ENCODE peak calls at places on chromosomes 4 and X, in seven cellular contexts. One of them, this sample, is unnamed.

GRCh38 chr4:3040447-3041191 is 33.7 kb downstream of the HTT-AS start:
- DNase-seq in stimulated activated naive B cell treated with anti-CD40 and anti-IgM and Interleukin-4, amounts not matched to agents 10 μg/mL and 1 μg/mL and 100 μg/mL, for 72 hours: peak; percentile 34
- DNase-seq in AG08396: no peak
- DNase-seq in NCI-H774: no peak
- DNase-seq in T-helper 17 cell: no peak
- DNase-seq in substantia nigra: no peak
- DNase-seq in stimulated activated CD4-positive, alpha-beta T cell treated with anti-CD3 and anti-CD28 coated beads, Interleukin-1b, Interleukin-23, amount 100 ng/mL, for 48 hours: no peak
- DNase-seq in this sample: no peak

GRCh38 chrX:136839196-136839595 is 41.3 kb downstream of the RBMX start:
- DNase-seq in stimulated activated naive B cell treated with anti-CD40 and anti-IgM and Interleukin-4, amounts not matched to agents 10 μg/mL and 1 μg/mL and 100 μg/mL, for 72 hours: no peak
- DNase-seq in AG08396: no peak
- DNase-seq in NCI-H774: no peak
- DNase-seq in T-helper 17 cell: no peak
- DNase-seq in substantia nigra: no peak
- DNase-seq in stimulated activated CD4-positive, alpha-beta T cell treated with anti-CD3 and anti-CD28 coated beads, Interleukin-1b, Interleukin-23, amount 100 ng/mL, for 48 hours: no peak
- DNase-seq in this sample: no peak

GRCh38 chr4:103091601-103092223 is 7.9 kb downstream of the BDH2 start:
- DNase-seq in stimulated activated naive B cell treated with anti-CD40 and anti-IgM and Interleukin-4, amounts not matched to agents 10 μg/mL and 1 μg/mL and 100 μg/mL, for 72 hours: peak; percentile 55
- DNase-seq in AG08396: no peak
- DNase-seq in NCI-H774: no peak
- DNase-seq in T-helper 17 cell: no peak
- DNase-seq in substantia nigra: no peak
- DNase-seq in stimulated activated CD4-positive, alpha-beta T cell treated with anti-CD3 and anti-CD28 coated beads, Interleukin-1b, Interleukin-23, amount 100 ng/mL, for 48 hours: no peak
- DNase-seq in this sample: no peak

GRCh38 chrX:9646471-9647038 is 119.1 kb downstream of the GPR143 start:
- DNase-seq in stimulated activated naive B cell treated with anti-CD40 and anti-IgM and Interleukin-4, amounts not matched to agents 10 μg/mL and 1 μg/mL and 100 μg/mL, for 72 hours: no peak
- DNase-seq in AG08396: no peak
- DNase-seq in NCI-H774: no peak
- DNase-seq in T-helper 17 cell: no peak
- DNase-seq in substantia nigra: no peak
- DNase-seq in stimulated activated CD4-positive, alpha-beta T cell treated with anti-CD3 and anti-CD28 coated beads, Interleukin-1b, Interleukin-23, amount 100 ng/mL, for 48 hours: no peak
- DNase-seq in this sample: no peak

GRCh38 chrX:39877919-39878318 is 219.8 kb downstream of the BCOR start:
- DNase-seq in stimulated activated naive B cell treated with anti-CD40 and anti-IgM and Interleukin-4, amounts not matched to agents 10 μg/mL and 1 μg/mL and 100 μg/mL, for 72 hours: no peak
- DNase-seq in AG08396: no peak
- DNase-seq in NCI-H774: no peak
- DNase-seq in T-helper 17 cell: no peak
- DNase-seq in substantia nigra: no peak
- DNase-seq in stimulated activated CD4-positive, alpha-beta T cell treated with anti-CD3 and anti-CD28 coated beads, Interleukin-1b, Interleukin-23, amount 100 ng/mL, for 48 hours: no peak
- DNase-seq in this sample: no peak

GRCh38 chr4:35342833-35343232 is 901.5 kb downstream of the ARAP2 start:
- DNase-seq in stimulated activated naive B cell treated with anti-CD40 and anti-IgM and Interleukin-4, amounts not matched to agents 10 μg/mL and 1 μg/mL and 100 μg/mL, for 72 hours: no peak
- DNase-seq in AG08396: no peak
- DNase-seq in NCI-H774: no peak
- DNase-seq in T-helper 17 cell: no peak
- DNase-seq in substantia nigra: no peak
- DNase-seq in stimulated activated CD4-positive, alpha-beta T cell treated with anti-CD3 and anti-CD28 coated beads, Interleukin-1b, Interleukin-23, amount 100 ng/mL, for 48 hours: no peak
- DNase-seq in this sample: no peak

GRCh38 chr4:14028862-14029261 is 401.3 kb upstream of the BOD1L1 start:
- DNase-seq in stimulated activated naive B cell treated with anti-CD40 and anti-IgM and Interleukin-4, amounts not matched to agents 10 μg/mL and 1 μg/mL and 100 μg/mL, for 72 hours: no peak
- DNase-seq in AG08396: no peak
- DNase-seq in NCI-H774: no peak
- DNase-seq in T-helper 17 cell: no peak
- DNase-seq in substantia nigra: no peak
- DNase-seq in stimulated activated CD4-positive, alpha-beta T cell treated with anti-CD3 and anti-CD28 coated beads, Interleukin-1b, Interleukin-23, amount 100 ng/mL, for 48 hours: no peak
- DNase-seq in this sample: no peak

GRCh38 chrX:40098264-40099045 is 697 bp upstream of the BCOR start:
- DNase-seq in stimulated activated naive B cell treated with anti-CD40 and anti-IgM and Interleukin-4, amounts not matched to agents 10 μg/mL and 1 μg/mL and 100 μg/mL, for 72 hours: peak; percentile 47
- DNase-seq in AG08396: peak; percentile 57
- DNase-seq in NCI-H774: peak; percentile 51
- DNase-seq in T-helper 17 cell: peak; percentile 40
- DNase-seq in substantia nigra: peak; percentile 21
- DNase-seq in stimulated activated CD4-positive, alpha-beta T cell treated with anti-CD3 and anti-CD28 coated beads, Interleukin-1b, Interleukin-23, amount 100 ng/mL, for 48 hours: peak; percentile 51
- DNase-seq in this sample: no peak

GRCh38 chr4:137238456-137238855 is 293.8 kb downstream of the PCDH18 start:
- DNase-seq in stimulated activated naive B cell treated with anti-CD40 and anti-IgM and Interleukin-4, amounts not matched to agents 10 μg/mL and 1 μg/mL and 100 μg/mL, for 72 hours: no peak
- DNase-seq in AG08396: no peak
- DNase-seq in NCI-H774: peak; percentile 69
- DNase-seq in T-helper 17 cell: no peak
- DNase-seq in substantia nigra: no peak
- DNase-seq in stimulated activated CD4-positive, alpha-beta T cell treated with anti-CD3 and anti-CD28 coated beads, Interleukin-1b, Interleukin-23, amount 100 ng/mL, for 48 hours: no peak
- DNase-seq in this sample: no peak

GRCh38 chr4:168521736-168522135 is 24.9 kb downstream of the PALLD start:
- DNase-seq in stimulated activated naive B cell treated with anti-CD40 and anti-IgM and Interleukin-4, amounts not matched to agents 10 μg/mL and 1 μg/mL and 100 μg/mL, for 72 hours: no peak
- DNase-seq in AG08396: no peak
- DNase-seq in NCI-H774: no peak
- DNase-seq in T-helper 17 cell: no peak
- DNase-seq in substantia nigra: no peak
- DNase-seq in stimulated activated CD4-positive, alpha-beta T cell treated with anti-CD3 and anti-CD28 coated beads, Interleukin-1b, Interleukin-23, amount 100 ng/mL, for 48 hours: no peak
- DNase-seq in this sample: no peak

GRCh38 chr4:4386736-4387392 is at the start of gene NSG1:
- DNase-seq in stimulated activated naive B cell treated with anti-CD40 and anti-IgM and Interleukin-4, amounts not matched to agents 10 μg/mL and 1 μg/mL and 100 μg/mL, for 72 hours: no peak
- DNase-seq in AG08396: peak; percentile 65
- DNase-seq in NCI-H774: no peak
- DNase-seq in T-helper 17 cell: peak; percentile 43
- DNase-seq in substantia nigra: no peak
- DNase-seq in stimulated activated CD4-positive, alpha-beta T cell treated with anti-CD3 and anti-CD28 coated beads, Interleukin-1b, Interleukin-23, amount 100 ng/mL, for 48 hours: no peak
- DNase-seq in this sample: no peak

GRCh38 chr4:142846729-142847606 is 867 bp upstream of the INPP4B start:
- DNase-seq in stimulated activated naive B cell treated with anti-CD40 and anti-IgM and Interleukin-4, amounts not matched to agents 10 μg/mL and 1 μg/mL and 100 μg/mL, for 72 hours: peak; percentile 22
- DNase-seq in AG08396: peak; percentile 11
- DNase-seq in NCI-H774: peak; percentile 17
- DNase-seq in T-helper 17 cell: peak; percentile 57
- DNase-seq in substantia nigra: no peak
- DNase-seq in stimulated activated CD4-positive, alpha-beta T cell treated with anti-CD3 and anti-CD28 coated beads, Interleukin-1b, Interleukin-23, amount 100 ng/mL, for 48 hours: peak; percentile 78
- DNase-seq in this sample: no peak

GRCh38 chr4:143393195-143393594 is 56.5 kb downstream of the GAB1 start:
- DNase-seq in stimulated activated naive B cell treated with anti-CD40 and anti-IgM and Interleukin-4, amounts not matched to agents 10 μg/mL and 1 μg/mL and 100 μg/mL, for 72 hours: no peak
- DNase-seq in AG08396: no peak
- DNase-seq in NCI-H774: no peak
- DNase-seq in T-helper 17 cell: no peak
- DNase-seq in substantia nigra: no peak
- DNase-seq in stimulated activated CD4-positive, alpha-beta T cell treated with anti-CD3 and anti-CD28 coated beads, Interleukin-1b, Interleukin-23, amount 100 ng/mL, for 48 hours: no peak
- DNase-seq in this sample: no peak

GRCh38 chrX:11210397-11210796 is 82.8 kb upstream of the AMELX start:
- DNase-seq in stimulated activated naive B cell treated with anti-CD40 and anti-IgM and Interleukin-4, amounts not matched to agents 10 μg/mL and 1 μg/mL and 100 μg/mL, for 72 hours: no peak
- DNase-seq in AG08396: no peak
- DNase-seq in NCI-H774: no peak
- DNase-seq in T-helper 17 cell: no peak
- DNase-seq in substantia nigra: no peak
- DNase-seq in stimulated activated CD4-positive, alpha-beta T cell treated with anti-CD3 and anti-CD28 coated beads, Interleukin-1b, Interleukin-23, amount 100 ng/mL, for 48 hours: no peak
- DNase-seq in this sample: no peak

GRCh38 chr4:751676-752075 is 46.0 kb downstream of the PCGF3 start:
- DNase-seq in stimulated activated naive B cell treated with anti-CD40 and anti-IgM and Interleukin-4, amounts not matched to agents 10 μg/mL and 1 μg/mL and 100 μg/mL, for 72 hours: no peak
- DNase-seq in AG08396: no peak
- DNase-seq in NCI-H774: no peak
- DNase-seq in T-helper 17 cell: no peak
- DNase-seq in substantia nigra: no peak
- DNase-seq in stimulated activated CD4-positive, alpha-beta T cell treated with anti-CD3 and anti-CD28 coated beads, Interleukin-1b, Interleukin-23, amount 100 ng/mL, for 48 hours: no peak
- DNase-seq in this sample: no peak

GRCh38 chrX:69104756-69105434 is 60.4 kb downstream of the PJA1 start:
- DNase-seq in stimulated activated naive B cell treated with anti-CD40 and anti-IgM and Interleukin-4, amounts not matched to agents 10 μg/mL and 1 μg/mL and 100 μg/mL, for 72 hours: no peak
- DNase-seq in AG08396: no peak
- DNase-seq in NCI-H774: no peak
- DNase-seq in T-helper 17 cell: no peak
- DNase-seq in substantia nigra: no peak
- DNase-seq in stimulated activated CD4-positive, alpha-beta T cell treated with anti-CD3 and anti-CD28 coated beads, Interleukin-1b, Interleukin-23, amount 100 ng/mL, for 48 hours: no peak
- DNase-seq in this sample: no peak

GRCh38 chr4:132564920-132565319 is 584.2 kb upstream of the PCDH10 start:
- DNase-seq in stimulated activated naive B cell treated with anti-CD40 and anti-IgM and Interleukin-4, amounts not matched to agents 10 μg/mL and 1 μg/mL and 100 μg/mL, for 72 hours: no peak
- DNase-seq in AG08396: no peak
- DNase-seq in NCI-H774: no peak
- DNase-seq in T-helper 17 cell: no peak
- DNase-seq in substantia nigra: no peak
- DNase-seq in stimulated activated CD4-positive, alpha-beta T cell treated with anti-CD3 and anti-CD28 coated beads, Interleukin-1b, Interleukin-23, amount 100 ng/mL, for 48 hours: no peak
- DNase-seq in this sample: no peak